ENCODE peak calls at places on chromosomes 13 and 19, in seven cellular contexts. One of them, this sample, is unnamed.

GRCh38 chr13:62300021-62300420 is 884.4 kb upstream of the PCDH20 start:
- DNase-seq in neuronal stem cell: no peak
- DNase-seq in trophoblast cell: no peak
- DNase-seq in IMR-90: no peak
- DNase-seq in H9: no peak
- DNase-seq in H1: no peak
- DNase-seq in mesendoderm: peak
- DNase-seq in this sample: no peak

GRCh38 chr19:49475191-49475932 is 1.3 kb downstream of the FLT3LG start:
- DNase-seq in trophoblast cell: no peak
- DNase-seq in IMR-90: no peak
- DNase-seq in mesendoderm: no peak
- DNase-seq in H1: no peak
- DNase-seq in neuronal stem cell: no peak
- DNase-seq in H9: peak
- DNase-seq in this sample: no peak

GRCh38 chr13:27622102-27622820 is 569 bp downstream of the POLR1D start:
- DNase-seq in trophoblast cell: no peak
- DNase-seq in neuronal stem cell: no peak
- DNase-seq in IMR-90: peak
- DNase-seq in H9: no peak
- DNase-seq in mesendoderm: no peak
- DNase-seq in H1: no peak
- DNase-seq in this sample: peak

GRCh38 chr19:51470966-51471365 is 7.4 kb upstream of the CEACAM18 start:
- DNase-seq in mesendoderm: no peak
- DNase-seq in neuronal stem cell: no peak
- DNase-seq in H9: no peak
- DNase-seq in H1: no peak
- DNase-seq in IMR-90: no peak
- DNase-seq in trophoblast cell: no peak
- DNase-seq in this sample: no peak

GRCh38 chr13:70623260-70623659 is 515.0 kb upstream of the KLHL1 start:
- DNase-seq in mesendoderm: no peak
- DNase-seq in trophoblast cell: no peak
- DNase-seq in H9: no peak
- DNase-seq in H1: no peak
- DNase-seq in IMR-90: peak
- DNase-seq in neuronal stem cell: no peak
- DNase-seq in this sample: peak

GRCh38 chr13:25095862-25096453 is at the start of gene PABPC3:
- DNase-seq in IMR-90: no peak
- DNase-seq in trophoblast cell: no peak
- DNase-seq in mesendoderm: no peak
- DNase-seq in neuronal stem cell: no peak
- DNase-seq in H9: no peak
- DNase-seq in H1: no peak
- DNase-seq in this sample: no peak

GRCh38 chr13:26965976-26966375 is 205.4 kb upstream of the GPR12 start:
- DNase-seq in mesendoderm: no peak
- DNase-seq in H1: no peak
- DNase-seq in H9: no peak
- DNase-seq in trophoblast cell: no peak
- DNase-seq in neuronal stem cell: no peak
- DNase-seq in IMR-90: peak
- DNase-seq in this sample: no peak

GRCh38 chr13:98384739-98385138 is 192.2 kb downstream of the STK24 start:
- DNase-seq in trophoblast cell: no peak
- DNase-seq in H9: no peak
- DNase-seq in mesendoderm: no peak
- DNase-seq in IMR-90: peak
- DNase-seq in H1: no peak
- DNase-seq in neuronal stem cell: no peak
- DNase-seq in this sample: peak

GRCh38 chr19:48476176-48476575 is 7.0 kb downstream of the CYTH2 start:
- DNase-seq in IMR-90: no peak
- DNase-seq in neuronal stem cell: no peak
- DNase-seq in trophoblast cell: no peak
- DNase-seq in H9: no peak
- DNase-seq in H1: no peak
- DNase-seq in mesendoderm: no peak
- DNase-seq in this sample: no peak

GRCh38 chr13:92158335-92158734 is 759.9 kb downstream of the GPC5 start:
- DNase-seq in H1: no peak
- DNase-seq in IMR-90: peak
- DNase-seq in mesendoderm: no peak
- DNase-seq in neuronal stem cell: no peak
- DNase-seq in trophoblast cell: no peak
- DNase-seq in H9: no peak
- DNase-seq in this sample: peak

GRCh38 chr19:15147090-15147489 is 39.9 kb downstream of the SYDE1 start:
- DNase-seq in H9: no peak
- DNase-seq in IMR-90: no peak
- DNase-seq in mesendoderm: no peak
- DNase-seq in H1: no peak
- DNase-seq in trophoblast cell: no peak
- DNase-seq in neuronal stem cell: no peak
- DNase-seq in this sample: no peak

GRCh38 chr13:112892759-112893569 is 76.0 kb upstream of the MCF2L start:
- DNase-seq in neuronal stem cell: peak
- DNase-seq in trophoblast cell: no peak
- DNase-seq in mesendoderm: peak
- DNase-seq in H9: no peak
- DNase-seq in H1: peak
- DNase-seq in IMR-90: no peak
- DNase-seq in this sample: no peak

GRCh38 chr13:75432811-75433244 is 49.1 kb downstream of the TBC1D4 start:
- DNase-seq in H9: no peak
- DNase-seq in H1: no peak
- DNase-seq in trophoblast cell: no peak
- DNase-seq in neuronal stem cell: no peak
- DNase-seq in IMR-90: no peak
- DNase-seq in mesendoderm: no peak
- DNase-seq in this sample: no peak

GRCh38 chr13:46633416-46633815 is 80.4 kb downstream of the LRCH1 start:
- DNase-seq in neuronal stem cell: no peak
- DNase-seq in IMR-90: peak
- DNase-seq in trophoblast cell: peak
- DNase-seq in H9: no peak
- DNase-seq in H1: no peak
- DNase-seq in mesendoderm: peak
- DNase-seq in this sample: peak

GRCh38 chr19:58558623-58559274 is 338 bp upstream of the UBE2M start:
- DNase-seq in H1: peak
- DNase-seq in trophoblast cell: peak
- DNase-seq in mesendoderm: peak
- DNase-seq in IMR-90: peak
- DNase-seq in H9: peak
- DNase-seq in neuronal stem cell: peak
- DNase-seq in this sample: peak

GRCh38 chr19:28427256-28428083 is 785.5 kb downstream of the UQCRFS1 start:
- DNase-seq in neuronal stem cell: no peak
- DNase-seq in mesendoderm: no peak
- DNase-seq in H9: no peak
- DNase-seq in IMR-90: no peak
- DNase-seq in trophoblast cell: no peak
- DNase-seq in H1: peak
- DNase-seq in this sample: no peak

DNA sequence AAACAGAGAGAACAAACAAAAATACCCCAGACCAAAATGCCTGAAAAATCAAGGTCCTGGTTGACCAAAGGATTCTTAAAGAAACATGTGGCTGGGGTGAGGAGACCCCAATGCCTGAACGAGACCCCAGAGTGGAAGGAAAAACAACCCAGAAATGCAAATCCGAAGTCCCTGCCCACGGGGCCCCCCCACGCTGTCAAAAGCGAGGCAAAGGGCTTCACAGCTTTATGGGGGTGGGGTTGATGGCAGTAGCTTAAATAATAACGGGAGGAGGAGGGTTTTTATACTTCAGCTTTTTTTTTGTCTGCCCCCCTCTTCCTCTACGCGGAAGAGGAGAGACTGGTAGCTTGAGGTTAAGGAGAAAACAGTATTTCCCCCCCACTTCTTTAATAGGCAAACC is 18.3 kb downstream of the QPCTL start:
- DNase-seq in neuronal stem cell: no peak
- DNase-seq in H9: no peak
- DNase-seq in H1: no peak
- DNase-seq in mesendoderm: no peak
- DNase-seq in IMR-90: no peak
- DNase-seq in trophoblast cell: no peak
- DNase-seq in this sample: no peak
- H3K27ac ChIP-seq in neuronal stem cell: no peak
- H3K27ac ChIP-seq in H9: no peak
- H3K27ac ChIP-seq in H1: no peak
- H3K27ac ChIP-seq in mesendoderm: no peak
- H3K27ac ChIP-seq in IMR-90: no peak
- H3K27ac ChIP-seq in trophoblast cell: no peak
- H3K27ac ChIP-seq in this sample: no peak

GRCh38 chr13:102376314-102376713 is 25.5 kb downstream of the FGF14 start:
- DNase-seq in IMR-90: no peak
- DNase-seq in neuronal stem cell: peak
- DNase-seq in trophoblast cell: no peak
- DNase-seq in H9: no peak
- DNase-seq in mesendoderm: peak
- DNase-seq in H1: no peak
- DNase-seq in this sample: no peak
- H2BK120ac ChIP-seq in IMR-90: no peak
- H2BK120ac ChIP-seq in neuronal stem cell: no peak
- H2BK120ac ChIP-seq in trophoblast cell: no peak
- H2BK120ac ChIP-seq in H9: no peak
- H2BK120ac ChIP-seq in mesendoderm: no peak
- H2BK120ac ChIP-seq in H1: no peak
- H2BK120ac ChIP-seq in this sample: no peak

GRCh38 chr19:13150187-13150918 is at the start of the genes IER2 and STX10:
- DNase-seq in H1: peak
- DNase-seq in IMR-90: peak
- DNase-seq in neuronal stem cell: peak
- DNase-seq in mesendoderm: peak
- DNase-seq in trophoblast cell: peak
- DNase-seq in H9: peak
- DNase-seq in this sample: peak

GRCh38 chr19:13151605-13152355 is 1.6 kb downstream of the IER2 start:
- DNase-seq in IMR-90: peak
- DNase-seq in neuronal stem cell: peak
- DNase-seq in H1: peak
- DNase-seq in H9: peak
- DNase-seq in mesendoderm: peak
- DNase-seq in trophoblast cell: peak
- DNase-seq in this sample: peak

GRCh38 chr19:13152356-13152853 is 2.2 kb downstream of the IER2 start:
- DNase-seq in trophoblast cell: peak
- DNase-seq in mesendoderm: peak
- DNase-seq in IMR-90: no peak
- DNase-seq in H9: no peak
- DNase-seq in neuronal stem cell: no peak
- DNase-seq in H1: no peak
- DNase-seq in this sample: no peak

GRCh38 chr19:13150919-13151604 is 851 bp downstream of the IER2 start:
- DNase-seq in trophoblast cell: no peak
- DNase-seq in H1: peak
- DNase-seq in neuronal stem cell: peak
- DNase-seq in H9: no peak
- DNase-seq in mesendoderm: no peak
- DNase-seq in IMR-90: no peak
- DNase-seq in this sample: peak

DNA sequence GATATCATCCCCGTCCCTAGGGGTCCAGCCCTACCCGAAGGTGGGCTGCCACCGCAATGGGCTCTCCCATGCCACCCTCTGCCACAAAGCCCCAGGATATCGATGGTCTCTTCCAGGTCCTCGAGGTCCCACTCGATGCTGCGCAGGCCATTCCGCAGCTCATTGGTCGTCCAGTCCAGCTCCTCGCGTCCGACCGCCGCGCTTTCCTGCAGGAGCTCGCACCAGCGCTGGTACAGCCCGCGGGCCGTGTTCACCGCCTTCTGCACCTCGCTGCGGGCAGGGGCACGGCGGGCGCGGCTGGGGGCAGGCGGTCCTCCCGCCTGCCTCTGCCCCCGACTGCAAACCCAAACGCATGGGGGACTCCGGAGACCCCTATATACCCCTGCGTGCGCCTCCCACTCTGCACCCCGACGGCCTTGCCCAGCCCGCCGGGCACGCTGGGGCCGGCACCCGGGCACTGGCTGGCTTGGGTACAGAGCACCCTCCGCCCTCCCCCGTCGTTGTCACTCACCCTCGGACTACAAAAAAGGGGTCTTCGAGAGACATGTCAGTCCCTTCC is 468 bp downstream of the STX10 start:
- DNase-seq in IMR-90: no peak
- DNase-seq in H9: peak
- DNase-seq in H1: peak
- DNase-seq in neuronal stem cell: peak
- DNase-seq in mesendoderm: no peak
- DNase-seq in trophoblast cell: no peak
- DNase-seq in this sample: peak
- H3K27ac ChIP-seq in IMR-90: peak
- H3K27ac ChIP-seq in H9: no peak
- H3K27ac ChIP-seq in H1: no peak
- H3K27ac ChIP-seq in neuronal stem cell: no peak
- H3K27ac ChIP-seq in mesendoderm: no peak
- H3K27ac ChIP-seq in trophoblast cell: no peak
- H3K27ac ChIP-seq in this sample: no peak

GRCh38 chr19:2640563-2641331 is 61.7 kb downstream of the GNG7 start:
- DNase-seq in H9: no peak
- DNase-seq in IMR-90: no peak
- DNase-seq in neuronal stem cell: no peak
- DNase-seq in trophoblast cell: no peak
- DNase-seq in mesendoderm: no peak
- DNase-seq in H1: no peak
- DNase-seq in this sample: no peak
- H2BK120ac ChIP-seq in H9: no peak
- H2BK120ac ChIP-seq in IMR-90: no peak
- H2BK120ac ChIP-seq in neuronal stem cell: no peak
- H2BK120ac ChIP-seq in trophoblast cell: no peak
- H2BK120ac ChIP-seq in mesendoderm: no peak
- H2BK120ac ChIP-seq in H1: no peak
- H2BK120ac ChIP-seq in this sample: no peak

DNA sequence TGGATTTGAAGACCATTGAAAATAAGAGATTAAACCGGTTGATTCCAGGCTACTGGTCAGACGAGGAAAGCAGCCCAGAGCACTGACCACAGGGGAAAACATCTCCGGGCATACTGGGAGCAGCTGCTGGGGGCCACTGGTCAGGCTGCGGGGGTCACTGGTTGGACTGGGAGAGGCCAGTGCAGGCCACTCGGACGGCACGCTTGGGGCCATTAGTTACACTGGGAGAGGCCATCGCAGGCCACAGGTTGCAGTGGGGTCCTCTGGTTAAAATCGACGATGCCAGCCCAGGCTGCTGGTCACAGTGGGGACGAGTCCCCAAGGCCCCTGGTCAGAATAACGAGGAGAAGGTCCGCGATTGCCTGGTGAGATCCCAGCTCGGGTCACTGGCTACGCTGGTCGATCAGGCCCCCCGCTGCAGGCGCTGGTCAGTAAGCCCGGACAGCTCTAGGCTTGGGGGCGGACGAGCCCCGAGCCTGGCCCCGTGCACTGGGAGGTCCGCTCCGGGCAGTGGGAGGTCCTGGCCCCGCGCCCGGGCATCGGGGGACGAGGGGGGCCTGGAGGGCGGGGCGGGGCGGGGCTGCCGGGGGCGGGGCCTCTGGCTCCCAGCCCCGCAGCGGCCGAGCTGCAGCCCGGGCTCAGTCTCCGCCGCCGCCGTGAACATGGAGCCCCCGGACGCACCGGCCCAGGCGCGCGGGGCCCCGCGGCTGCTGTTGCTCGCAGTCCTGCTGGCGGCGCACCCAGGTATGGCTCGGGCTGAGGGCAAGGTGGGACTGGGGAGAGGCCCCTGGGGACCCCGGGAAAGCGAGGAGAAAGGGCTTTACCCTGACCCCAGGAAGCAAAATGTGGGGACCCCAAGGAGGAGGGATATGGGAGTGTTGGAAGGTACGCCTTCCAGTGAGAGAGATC is at the start of gene BCAM:
- DNase-seq in IMR-90: peak
- DNase-seq in H9: peak
- DNase-seq in trophoblast cell: no peak
- DNase-seq in neuronal stem cell: peak
- DNase-seq in mesendoderm: peak
- DNase-seq in H1: peak
- DNase-seq in this sample: peak
- H3K27ac ChIP-seq in IMR-90: peak
- H3K27ac ChIP-seq in H9: no peak
- H3K27ac ChIP-seq in trophoblast cell: peak
- H3K27ac ChIP-seq in neuronal stem cell: peak
- H3K27ac ChIP-seq in mesendoderm: peak
- H3K27ac ChIP-seq in H1: peak
- H3K27ac ChIP-seq in this sample: peak